ENCODE peak calls at places on chromosomes 3 and 15, in seven cellular contexts. S is astrocyte, A is brain microvascular endothelial cell, C is transverse colon, E is endodermal cell, L is vagina, Z is mesothelial cell of epicardium. K is an unnamed sample.

GRCh38 chr3:56855856-56856538 is 54.2 kb upstream of the ARHGEF3 start:
- DNase-seq in S (no peak), A (no peak), C (peak), E (peak), L (no peak), Z (no peak), K (peak)

GRCh38 chr3:58084788-58085543 is 76.7 kb downstream of the FLNB start:
- DNase-seq in S (no peak), A (no peak), C (no peak), E (no peak), L (no peak), Z (no peak), K (peak)

GRCh38 chr3:22934973-22935372 is 268.2 kb upstream of the UBE2E2 start:
- DNase-seq in S (no peak), A (no peak), C (no peak), E (no peak), L (no peak), Z (no peak), K (no peak)

GRCh38 chr3:127546517-127546916 is 44.0 kb downstream of the TPRA1 start:
- DNase-seq in S (no peak), A (no peak), C (no peak), E (no peak), L (no peak), Z (no peak), K (no peak)

GRCh38 chr3:153599685-153600084 is 437.7 kb downstream of the RAP2B start:
- DNase-seq in S (peak), A (peak), C (no peak), E (no peak), L (no peak), Z (no peak), K (no peak)

GRCh38 chr15:70362911-70363310 is 265.2 kb upstream of the TLE3 start:
- DNase-seq in S (peak), A (peak), C (peak), E (peak), L (peak), Z (peak), K (peak)

GRCh38 chr3:126685041-126685440 is 19.0 kb upstream of the CHCHD6 start:
- DNase-seq in S (peak), A (no peak), C (no peak), E (peak), L (no peak), Z (no peak), K (no peak)

GRCh38 chr15:42152196-42152920 is 4.1 kb downstream of the PLA2G4F start:
- DNase-seq in S (no peak), A (no peak), C (peak), E (peak), L (no peak), Z (no peak), K (no peak)

GRCh38 chr3:147838650-147839049 is 429.5 kb downstream of the ZIC1 start:
- DNase-seq in S (no peak), A (no peak), C (no peak), E (no peak), L (no peak), Z (no peak), K (no peak)

GRCh38 chr3:6799264-6799915 is 61.5 kb upstream of the GRM7 start:
- DNase-seq in S (no peak), A (no peak), C (peak), E (peak), L (no peak), Z (peak), K (peak)

GRCh38 chr3:40317061-40317676 is 7.7 kb downstream of the EIF1B start:
- DNase-seq in S (peak), A (peak), C (peak), E (peak), L (no peak), Z (no peak), K (peak)

GRCh38 chr3:71809321-71809720 is 24.4 kb upstream of the PROK2 start:
- DNase-seq in S (no peak), A (no peak), C (no peak), E (no peak), L (no peak), Z (no peak), K (no peak)

GRCh38 chr15:68868296-68868695 is 47.6 kb upstream of the ANP32A start:
- DNase-seq in S (no peak), A (no peak), C (no peak), E (no peak), L (no peak), Z (no peak), K (no peak)

GRCh38 chr3:179027326-179027900 is 44.2 kb downstream of the ZMAT3 start:
- DNase-seq in S (peak), A (peak), C (no peak), E (no peak), L (no peak), Z (no peak), K (no peak)

GRCh38 chr3:12588039-12588673 is 31.3 kb downstream of the MKRN2 start:
- DNase-seq in S (peak), A (no peak), C (no peak), E (no peak), L (no peak), Z (no peak), K (no peak)

GRCh38 chr15:68052431-68052830 is 1.7 kb upstream of the PIAS1 start:
- DNase-seq in S (no peak), A (no peak), C (no peak), E (no peak), L (no peak), Z (no peak), K (no peak)

GRCh38 chr3:45227946-45228345 is 1.9 kb upstream of the TMEM158 start:
- DNase-seq in S (no peak), A (no peak), C (no peak), E (peak), L (no peak), Z (no peak), K (no peak)

GRCh38 chr15:92612891-92613290 is 42.7 kb downstream of the FAM174B start:
- DNase-seq in S (no peak), A (no peak), C (no peak), E (no peak), L (no peak), Z (no peak), K (no peak)

GRCh38 chr15:92610101-92610520 is 45.5 kb downstream of the FAM174B start:
- DNase-seq in S (no peak), A (no peak), C (no peak), E (no peak), L (no peak), Z (no peak), K (no peak)

GRCh38 chr15:92611150-92611549 is 44.4 kb downstream of the FAM174B start:
- DNase-seq in S (no peak), A (no peak), C (no peak), E (no peak), L (no peak), Z (no peak), K (no peak)

GRCh38 chr15:92613841-92614240 is 41.7 kb downstream of the FAM174B start:
- DNase-seq in S (no peak), A (no peak), C (no peak), E (no peak), L (no peak), Z (no peak), K (no peak)

GRCh38 chr15:92611995-92612745 is 43.4 kb downstream of the FAM174B start:
- DNase-seq in S (no peak), A (no peak), C (no peak), E (no peak), L (no peak), Z (no peak), K (no peak)
- TF ChIP-seq CTCF in S (no peak), A (peak), C (no peak), E (peak), L (no peak), Z (no peak), K (peak)

GRCh38 chr15:77654975-77655374 is 22.3 kb upstream of the LINGO1 start:
- DNase-seq in S (no peak), A (no peak), C (peak), E (peak), L (no peak), Z (no peak), K (no peak)
- TF ChIP-seq CTCF in S (no peak), A (peak), C (peak), E (peak), L (no peak), Z (peak), K (no peak)

GRCh38 chr3:171454026-171454425 is 6.2 kb downstream of the TNIK start:
- DNase-seq in S (no peak), A (no peak), C (no peak), E (no peak), L (no peak), Z (no peak), K (no peak)

GRCh38 chr3:171455603-171456550 is 4.3 kb downstream of the TNIK start:
- DNase-seq in S (no peak), A (no peak), C (no peak), E (no peak), L (no peak), Z (no peak), K (no peak)

GRCh38 chr3:171451915-171452707 is 8.1 kb downstream of the TNIK start:
- DNase-seq in S (no peak), A (no peak), C (no peak), E (no peak), L (no peak), Z (no peak), K (no peak)

GRCh38 chr3:171456765-171457164 is 3.4 kb downstream of the TNIK start:
- DNase-seq in S (no peak), A (no peak), C (no peak), E (no peak), L (no peak), Z (no peak), K (no peak)

GRCh38 chr3:171453175-171453868 is 6.9 kb downstream of the TNIK start:
- DNase-seq in S (no peak), A (no peak), C (no peak), E (peak), L (no peak), Z (no peak), K (no peak)
- TF ChIP-seq CTCF in S (no peak), A (peak), C (no peak), E (peak), L (no peak), Z (peak), K (peak)

GRCh38 chr3:15299036-15299435 is 33.4 kb downstream of the SH3BP5 start:
- DNase-seq in S (no peak), A (no peak), C (no peak), E (no peak), L (no peak), Z (no peak), K (no peak)

GRCh38 chr3:15298504-15298903 is 33.9 kb downstream of the SH3BP5 start:
- DNase-seq in S (no peak), A (no peak), C (no peak), E (no peak), L (no peak), Z (no peak), K (no peak)

GRCh38 chr3:15301761-15302160 is 30.6 kb downstream of the SH3BP5 start:
- DNase-seq in S (no peak), A (no peak), C (no peak), E (no peak), L (no peak), Z (no peak), K (no peak)

GRCh38 chr3:15303216-15303615 is 29.2 kb downstream of the SH3BP5 start:
- DNase-seq in S (no peak), A (no peak), C (no peak), E (no peak), L (no peak), Z (no peak), K (no peak)

DNA sequence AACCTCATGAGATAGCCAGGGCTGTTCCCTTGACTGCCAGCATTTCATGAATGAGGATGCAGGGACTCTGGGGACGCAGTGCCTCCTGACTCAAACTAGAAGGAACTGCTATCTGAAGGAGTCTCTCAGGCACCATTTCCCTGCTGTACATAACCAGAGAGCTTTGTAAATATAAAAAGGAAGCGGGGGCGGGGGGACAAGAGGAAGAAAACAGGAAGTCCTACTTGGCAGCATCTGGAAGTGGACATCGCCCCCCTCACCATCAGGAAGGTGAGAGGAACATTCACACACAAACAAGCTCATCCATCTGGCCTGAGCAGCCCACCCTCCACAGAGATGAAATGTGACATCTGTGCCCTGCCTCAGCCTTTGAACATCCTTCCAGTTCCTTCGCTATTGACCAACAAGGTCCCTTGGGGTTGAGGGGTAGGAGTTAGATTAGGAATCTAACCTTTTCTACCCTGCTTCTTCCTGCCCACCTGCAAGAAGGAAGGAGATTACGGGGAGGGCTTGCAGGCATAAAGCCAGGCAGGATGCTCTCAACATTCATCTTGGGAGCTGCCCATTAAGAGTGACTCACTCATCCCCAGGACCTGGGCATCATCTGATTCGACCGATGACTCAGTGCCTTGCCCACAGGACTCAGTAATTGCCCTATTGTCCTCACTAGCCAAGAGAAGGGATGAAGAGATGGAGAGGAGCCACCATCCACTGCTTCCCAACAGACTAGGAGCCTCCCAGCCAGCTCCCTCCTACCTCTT is 31.9 kb downstream of the SH3BP5 start:
- DNase-seq in S (peak), A (no peak), C (no peak), E (no peak), L (no peak), Z (no peak), K (no peak)
- TF ChIP-seq CTCF in S (no peak), A (no peak), C (no peak), E (no peak), L (no peak), Z (no peak), K (no peak)

GRCh38 chr3:132255041-132255745 is 62.0 kb upstream of the ACP3 start:
- DNase-seq in S (peak), A (peak), C (no peak), E (no peak), L (no peak), Z (no peak), K (no peak)

GRCh38 chr3:132254076-132254755 is 63.0 kb upstream of the ACP3 start:
- DNase-seq in S (peak), A (no peak), C (no peak), E (no peak), L (no peak), Z (no peak), K (no peak)

GRCh38 chr3:132261501-132261900 is 55.7 kb upstream of the ACP3 start:
- DNase-seq in S (no peak), A (no peak), C (no peak), E (no peak), L (no peak), Z (no peak), K (no peak)

GRCh38 chr3:132253262-132253878 is 63.8 kb upstream of the ACP3 start:
- DNase-seq in S (peak), A (peak), C (peak), E (peak), L (no peak), Z (no peak), K (peak)

DNA sequence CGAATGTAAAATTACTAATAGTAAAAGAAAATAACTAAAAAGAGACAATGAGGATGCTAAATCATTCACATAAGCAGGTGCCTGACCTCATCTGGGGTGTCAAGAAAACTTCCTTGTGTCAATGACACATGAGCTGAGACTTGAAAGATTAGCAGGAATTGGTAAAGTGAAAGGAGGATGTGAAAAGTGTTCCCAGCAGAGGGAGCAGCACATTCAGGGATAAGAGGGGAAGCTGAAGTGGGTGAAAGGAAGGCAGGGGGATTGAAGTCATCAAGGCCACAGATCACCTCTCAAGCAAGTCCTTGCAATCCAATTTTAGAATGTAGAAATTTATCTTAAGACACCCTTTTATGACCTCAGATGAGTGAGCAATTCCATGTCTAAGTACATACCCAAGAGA is 60.2 kb upstream of the ACP3 start:
- DNase-seq in S (peak), A (peak), C (peak), E (peak), L (no peak), Z (no peak), K (no peak)
- TF ChIP-seq CTCF in S (peak), A (peak), C (peak), E (peak), L (peak), Z (no peak), K (peak)

GRCh38 chr15:26260517-26261133 is 397.5 kb upstream of the ATP10A start:
- DNase-seq in S (no peak), A (no peak), C (no peak), E (peak), L (no peak), Z (peak), K (no peak)
- TF ChIP-seq CTCF in S (peak), A (peak), C (peak), E (peak), L (no peak), Z (peak), K (peak)

GRCh38 chr15:78636378-78636859 is 4.6 kb downstream of the CHRNB4 start:
- DNase-seq in S (no peak), A (no peak), C (no peak), E (no peak), L (no peak), Z (no peak), K (no peak)
- TF ChIP-seq CTCF in S (no peak), A (no peak), C (no peak), E (no peak), L (no peak), Z (no peak), K (no peak)

DNA sequence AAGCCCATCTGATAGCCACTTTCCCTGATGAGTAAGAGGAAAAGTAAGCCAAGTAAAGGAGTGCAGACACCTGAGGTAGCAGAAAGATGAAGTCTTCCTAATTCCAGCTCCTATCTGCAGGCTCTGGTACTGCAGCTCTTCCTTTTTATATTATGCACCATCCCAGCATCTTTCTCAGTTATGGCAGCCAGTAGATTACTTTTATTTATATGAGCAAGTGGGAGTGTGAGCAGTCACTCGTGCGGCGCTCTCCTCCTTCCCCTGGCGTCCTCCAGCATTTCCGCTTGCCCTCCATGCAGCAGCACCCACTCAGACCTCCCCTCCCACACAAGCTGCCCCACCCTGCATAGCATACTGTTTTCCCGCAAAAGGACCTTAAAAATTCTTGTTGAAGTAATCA is 465.9 kb upstream of the DPPA4 start:
- DNase-seq in S (no peak), A (no peak), C (no peak), E (peak), L (no peak), Z (no peak), K (no peak)
- TF ChIP-seq CTCF in S (peak), A (peak), C (peak), E (peak), L (no peak), Z (peak), K (no peak)

DNA sequence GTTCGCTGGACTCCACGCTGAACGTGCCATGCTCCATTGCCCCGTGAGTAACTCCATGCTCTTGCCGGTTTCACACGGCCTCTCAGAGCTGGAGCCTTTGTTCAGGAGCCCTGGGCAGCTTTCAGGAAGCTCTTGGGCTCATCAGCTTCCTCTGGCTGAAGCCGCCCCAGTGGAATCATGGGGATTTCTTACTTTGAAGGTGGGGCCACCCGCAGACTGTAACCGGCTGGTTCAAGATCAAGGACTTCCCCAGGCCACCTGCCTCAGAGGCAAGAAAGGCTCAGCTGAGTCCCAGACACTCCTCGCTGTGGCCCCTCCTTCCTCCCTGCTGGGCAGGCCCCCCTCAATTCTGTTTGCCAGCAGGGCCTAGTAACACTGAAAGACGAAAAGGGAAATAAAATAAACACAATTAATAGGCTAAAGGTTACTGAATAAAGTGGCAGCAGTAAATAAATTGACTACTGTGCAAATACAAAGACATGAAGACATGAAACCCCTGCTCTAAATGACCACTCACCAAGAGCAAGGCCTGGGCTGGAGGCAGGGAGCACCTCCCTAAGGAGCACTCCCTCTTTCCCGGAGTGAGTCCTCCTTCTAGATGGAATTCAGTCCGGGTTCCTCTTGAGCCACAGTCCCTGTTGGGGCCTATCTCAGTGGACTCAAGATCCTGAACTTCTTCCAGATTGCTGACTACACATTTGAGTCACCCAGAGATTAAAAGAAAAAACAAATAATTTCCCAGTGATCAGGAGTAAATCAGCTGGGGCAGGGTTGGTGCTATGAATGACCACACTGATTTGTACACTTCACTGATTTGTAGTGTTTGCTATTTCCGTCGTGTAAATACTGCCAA is 51.0 kb downstream of the ZDHHC19 start:
- DNase-seq in S (peak), A (peak), C (peak), E (peak), L (no peak), Z (no peak), K (peak)
- TF ChIP-seq CTCF in S (no peak), A (no peak), C (no peak), E (no peak), L (no peak), Z (no peak), K (no peak)